ENCODE peak calls at places on chromosome 15, in eight cellular contexts. Q is hepatocyte; K is A549; R is CD8-positive, alpha-beta memory T cell; I is fibroblast of lung; Y is CD8-positive, alpha-beta T cell; H is ovary; C is HCT116. U is an unnamed sample. For H3K9me3 and H3K4me1, the result is how much of the 10 kb centered on the place peaks cover.

GRCh38 chr15:78077053-78077859 is at the start of gene TBC1D2B:
- DNase-seq in Q (peak), K (peak), R (peak), I (peak), Y (peak), H (peak), C (no peak), U (peak)

GRCh38 chr15:40313531-40314398 is 6.0 kb upstream of the PLCB2 start:
- DNase-seq in Q (peak), K (no peak), R (peak), I (no peak), Y (peak), H (no peak), C (no peak), U (peak)

GRCh38 chr15:77821188-77821958 is 188.7 kb upstream of the LINGO1 start:
- DNase-seq in Q (peak), K (peak), R (no peak), I (peak), Y (no peak), H (no peak), C (peak), U (peak)

GRCh38 chr15:82549199-82549665 is 9.0 kb upstream of the RPS17 start:
- DNase-seq in Q (no peak), K (no peak), R (no peak), I (no peak), Y (no peak), H (no peak), C (no peak), U (no peak)

GRCh38 chr15:63296195-63296594 is 18.8 kb downstream of the APH1B start:
- DNase-seq in Q (peak), K (no peak), R (no peak), I (no peak), Y (peak), H (no peak), C (no peak), U (no peak)

GRCh38 chr15:100252779-100253417 is 88.9 kb downstream of the ADAMTS17 start:
- DNase-seq in Q (no peak), K (no peak), R (no peak), I (peak), Y (no peak), H (no peak), C (no peak), U (peak)

GRCh38 chr15:69451951-69452701 is 492 bp upstream of the RPLP1 start:
- DNase-seq in Q (peak), K (peak), R (no peak), I (peak), Y (peak), H (no peak), C (no peak), U (no peak)

GRCh38 chr15:41828747-41829270 is 917 bp downstream of the JMJD7 start:
- DNase-seq in Q (no peak), K (no peak), R (no peak), I (no peak), Y (no peak), H (no peak), C (no peak), U (no peak)

GRCh38 chr15:31554261-31554660 is 227.6 kb downstream of the KLF13 start:
- DNase-seq in Q (no peak), K (no peak), R (no peak), I (peak), Y (no peak), H (no peak), C (no peak), U (no peak)

GRCh38 chr15:35603298-35603697 is 57.3 kb upstream of the DPH6 start:
- DNase-seq in Q (no peak), K (no peak), R (no peak), I (peak), Y (no peak), H (no peak), C (no peak), U (no peak)

GRCh38 chr15:80953953-80954778 is 35.5 kb downstream of the MESD start:
- DNase-seq in Q (no peak), K (peak), R (no peak), I (no peak), Y (no peak), H (no peak), C (no peak), U (no peak)

GRCh38 chr15:33987444-33987843 is 19.1 kb downstream of the CHRM5 start:
- DNase-seq in Q (no peak), K (no peak), R (no peak), I (no peak), Y (no peak), H (no peak), C (no peak), U (no peak)

GRCh38 chr15:65916664-65917406 is 47.5 kb downstream of the RAB11A start:
- DNase-seq in Q (peak), K (peak), R (no peak), I (peak), Y (no peak), H (peak), C (no peak), U (peak)

GRCh38 chr15:50925281-50925680 is 16.8 kb downstream of the AP4E1 start:
- DNase-seq in Q (peak), K (no peak), R (no peak), I (no peak), Y (no peak), H (no peak), C (no peak), U (no peak)

GRCh38 chr15:43749690-43750345 is 3.6 kb downstream of the PDIA3 start:
- DNase-seq in Q (no peak), K (no peak), R (peak), I (no peak), Y (peak), H (no peak), C (no peak), U (no peak)

GRCh38 chr15:35545825-35546580 is at the start of gene DPH6:
- DNase-seq in Q (peak), K (peak), R (peak), I (peak), Y (peak), H (peak), C (peak), U (peak)

GRCh38 chr15:33852570-33852969 is 115.7 kb upstream of the CHRM5 start:
- DNase-seq in Q (peak), K (peak), R (no peak), I (peak), Y (no peak), H (no peak), C (no peak), U (peak)

GRCh38 chr15:47386459-47386858 is 330.8 kb upstream of the SEMA6D start:
- DNase-seq in Q (no peak), K (no peak), R (no peak), I (no peak), Y (no peak), H (no peak), C (no peak), U (no peak)

GRCh38 chr15:97678677-97679076 is 281.8 kb upstream of the ARRDC4 start:
- DNase-seq in Q (peak), K (no peak), R (no peak), I (no peak), Y (no peak), H (no peak), C (no peak), U (no peak)

GRCh38 chr15:31300981-31301686 is 25.5 kb upstream of the KLF13 start:
- DNase-seq in Q (no peak), K (no peak), R (no peak), I (no peak), Y (no peak), H (no peak), C (no peak), U (peak)

GRCh38 chr15:83673385-83673784 is 19.5 kb downstream of the ADAMTSL3 start:
- DNase-seq in Q (no peak), K (no peak), R (no peak), I (no peak), Y (no peak), H (no peak), C (no peak), U (no peak)

GRCh38 chr15:78265752-78266224 is 1.4 kb downstream of the DNAJA4 start:
- DNase-seq in Q (peak), K (no peak), R (no peak), I (peak), Y (no peak), H (no peak), C (no peak), U (no peak)

GRCh38 chr15:74857082-74857655 is 14.2 kb upstream of the ULK3 start:
- DNase-seq in Q (no peak), K (no peak), R (no peak), I (no peak), Y (no peak), H (no peak), C (no peak), U (no peak)

GRCh38 chr15:42090375-42090774 is 4.0 kb downstream of the PLA2G4D start:
- DNase-seq in Q (no peak), K (no peak), R (no peak), I (no peak), Y (no peak), H (no peak), C (no peak), U (no peak)

GRCh38 chr15:63892794-63893441 is 59.2 kb upstream of the HERC1 start:
- DNase-seq in Q (no peak), K (no peak), R (peak), I (no peak), Y (peak), H (no peak), C (no peak), U (no peak)

GRCh38 chr15:82680200-82681102 is 29.2 kb downstream of the AP3B2 start:
- DNase-seq in Q (peak), K (peak), R (peak), I (no peak), Y (peak), H (peak), C (no peak), U (no peak)

GRCh38 chr15:70378126-70379031 is 280.7 kb upstream of the TLE3 start:
- DNase-seq in Q (no peak), K (no peak), R (no peak), I (no peak), Y (no peak), H (no peak), C (no peak), U (peak)

GRCh38 chr15:90095521-90095959 is 6.7 kb downstream of the IDH2 start:
- DNase-seq in Q (no peak), K (no peak), R (no peak), I (no peak), Y (no peak), H (no peak), C (no peak), U (no peak)

GRCh38 chr15:50633653-50634052 is 52.9 kb downstream of the TRPM7 start:
- DNase-seq in Q (no peak), K (no peak), R (no peak), I (no peak), Y (no peak), H (no peak), C (no peak), U (no peak)

GRCh38 chr15:69357773-69358765 is 56.1 kb upstream of the KIF23 start:
- DNase-seq in Q (peak), K (no peak), R (no peak), I (peak), Y (no peak), H (peak), C (peak), U (no peak)

GRCh38 chr15:69783211-69783610 is 314.5 kb downstream of the TLE3 start:
- DNase-seq in Q (no peak), K (no peak), R (no peak), I (no peak), Y (no peak), H (no peak), C (no peak), U (no peak)

GRCh38 chr15:73934281-73934680 is 8.0 kb downstream of the LOXL1 start:
- DNase-seq in Q (no peak), K (no peak), R (no peak), I (no peak), Y (no peak), H (no peak), C (no peak), U (no peak)

GRCh38 chr15:90840954-90841353 is 27.4 kb upstream of the FURIN start:
- DNase-seq in Q (peak), K (no peak), R (no peak), I (no peak), Y (no peak), H (no peak), C (no peak), U (no peak)

GRCh38 chr15:78325092-78325843 is 14.9 kb upstream of the CRABP1 start:
- DNase-seq in Q (peak), K (no peak), R (no peak), I (no peak), Y (no peak), H (no peak), C (no peak), U (peak)

GRCh38 chr15:64151727-64152506 is at the start of gene SNX22:
- DNase-seq in Q (peak), K (no peak), R (peak), I (no peak), Y (peak), H (no peak), C (no peak), U (no peak)

GRCh38 chr15:57962887-57963286 is 102.6 kb downstream of the ALDH1A2 start:
- DNase-seq in Q (no peak), K (no peak), R (no peak), I (no peak), Y (no peak), H (no peak), C (no peak), U (no peak)

GRCh38 chr15:49235446-49236207 is 65.6 kb downstream of the GALK2 start:
- DNase-seq in Q (peak), K (peak), R (peak), I (peak), Y (peak), H (peak), C (peak), U (peak)

GRCh38 chr15:52257734-52258062 is 37.9 kb downstream of the MYO5C start:
- DNase-seq in Q (no peak), K (no peak), R (no peak), I (no peak), Y (no peak), H (no peak), C (no peak), U (no peak)

GRCh38 chr15:20351448-20351961 is 190.1 kb downstream of the GOLGA6L6 start:
- DNase-seq in Q (peak), K (peak), R (no peak), I (no peak), Y (no peak), H (no peak), C (no peak), U (no peak)

GRCh38 chr15:20353966-20354883 is 187.4 kb downstream of the GOLGA6L6 start:
- DNase-seq in Q (peak), K (peak), R (no peak), I (no peak), Y (peak), H (no peak), C (no peak), U (no peak)

GRCh38 chr15:20355256-20355868 is 186.2 kb downstream of the GOLGA6L6 start:
- DNase-seq in Q (no peak), K (no peak), R (no peak), I (no peak), Y (peak), H (no peak), C (no peak), U (no peak)

GRCh38 chr15:20349774-20350498 is 191.7 kb downstream of the GOLGA6L6 start:
- DNase-seq in Q (peak), K (peak), R (no peak), I (no peak), Y (no peak), H (no peak), C (no peak), U (no peak)

DNA sequence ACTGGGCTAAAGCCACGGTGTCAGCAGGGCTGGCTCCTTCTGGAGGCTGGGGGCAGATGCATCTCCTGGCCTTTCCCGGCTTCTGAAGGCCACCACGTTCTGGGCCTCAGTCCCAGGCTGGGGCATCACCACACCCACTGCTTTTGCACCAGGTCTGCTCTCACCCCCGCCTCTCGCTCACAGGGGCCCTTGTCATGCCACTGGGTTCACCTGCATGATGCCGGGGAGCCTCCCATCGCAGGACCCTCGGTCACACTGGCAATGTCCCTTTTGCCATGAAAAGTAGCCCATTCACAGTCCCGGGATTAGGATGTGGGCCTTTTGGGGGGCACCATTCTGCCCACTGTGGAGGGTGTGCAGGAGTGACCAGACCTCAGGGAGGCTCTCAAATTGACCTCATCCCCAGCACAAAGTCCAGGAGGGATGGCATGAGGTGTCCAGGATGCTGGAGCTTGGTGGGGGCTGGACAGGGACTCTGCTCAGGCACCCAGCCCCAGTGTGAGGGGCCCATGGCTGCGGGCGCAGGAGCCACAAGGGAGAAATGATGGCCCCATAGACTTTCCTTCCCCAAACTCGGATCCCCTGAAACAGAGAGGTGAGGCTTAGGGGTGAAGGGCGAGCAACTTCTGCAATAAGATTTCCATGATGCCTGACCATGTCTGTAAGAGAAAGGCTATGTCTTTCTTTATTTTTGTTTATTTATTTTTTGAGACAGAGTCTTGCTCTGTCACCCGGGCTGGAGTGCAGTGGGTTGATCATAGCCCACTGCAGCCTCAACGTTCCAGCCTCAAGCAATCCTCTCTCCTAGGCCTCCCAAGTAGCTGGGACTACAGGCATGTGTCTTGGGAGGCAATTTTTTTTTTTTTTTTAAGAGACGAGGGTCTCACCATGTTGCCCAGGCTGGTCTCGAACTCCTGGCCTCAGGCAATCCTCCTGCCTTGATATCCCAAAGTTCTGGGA is 189.1 kb downstream of the GOLGA6L6 start:
- DNase-seq in Q (peak), K (no peak), R (no peak), I (no peak), Y (no peak), H (no peak), C (no peak), U (no peak)
- H3K9me3 ChIP-seq in Q (under half), K (under half), R (under half), I (under half), Y (under half), H (under half), C (half or more), U (under half)

GRCh38 chr15:67148196-67148701 is 82.8 kb downstream of the SMAD3 start:
- DNase-seq in Q (peak), K (peak), R (no peak), I (peak), Y (no peak), H (no peak), C (no peak), U (no peak)
- H3K4me1 ChIP-seq in Q (half or more), K (half or more), R (half or more), I (half or more), Y (half or more), H (under half), C (half or more), U (half or more)

GRCh38 chr15:25801586-25802284 is 61.4 kb downstream of the ATP10A start:
- DNase-seq in Q (no peak), K (no peak), R (no peak), I (no peak), Y (no peak), H (no peak), C (no peak), U (no peak)
- H3K27ac ChIP-seq in Q (no peak), K (no peak), R (no peak), I (no peak), Y (no peak), H (no peak), C (no peak), U (no peak)

GRCh38 chr15:79914728-79915127 is 17.9 kb upstream of the MTHFS start:
- DNase-seq in Q (no peak), K (no peak), R (no peak), I (no peak), Y (no peak), H (no peak), C (no peak), U (no peak)
- H3K9me3 ChIP-seq in Q (under half), K (half or more), R (under half), I (under half), Y (under half), H (under half), C (under half), U (under half)

DNA sequence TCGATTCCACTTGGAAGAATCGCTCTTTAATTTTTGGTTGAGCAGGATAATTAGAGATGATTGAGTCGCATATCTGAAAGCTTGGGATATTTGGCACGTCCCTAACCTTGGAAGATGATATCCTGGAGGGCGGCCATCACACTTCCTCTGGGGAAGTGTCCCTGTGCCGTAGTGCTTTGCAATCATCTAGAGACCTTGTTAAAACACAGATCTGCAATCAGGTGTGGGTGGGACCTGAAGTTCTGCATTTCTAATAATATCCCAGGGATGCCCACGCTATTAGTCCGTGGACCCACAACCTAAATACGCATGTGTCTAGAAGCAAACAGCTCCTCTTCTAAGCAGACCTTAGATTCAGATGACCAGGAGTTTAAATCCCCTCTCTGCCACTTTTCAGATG is 20.5 kb downstream of the MYO1E start:
- DNase-seq in Q (no peak), K (no peak), R (no peak), I (no peak), Y (no peak), H (no peak), C (no peak), U (no peak)
- H3K4me1 ChIP-seq in Q (under half), K (half or more), R (under half), I (under half), Y (under half), H (under half), C (half or more), U (under half)

DNA sequence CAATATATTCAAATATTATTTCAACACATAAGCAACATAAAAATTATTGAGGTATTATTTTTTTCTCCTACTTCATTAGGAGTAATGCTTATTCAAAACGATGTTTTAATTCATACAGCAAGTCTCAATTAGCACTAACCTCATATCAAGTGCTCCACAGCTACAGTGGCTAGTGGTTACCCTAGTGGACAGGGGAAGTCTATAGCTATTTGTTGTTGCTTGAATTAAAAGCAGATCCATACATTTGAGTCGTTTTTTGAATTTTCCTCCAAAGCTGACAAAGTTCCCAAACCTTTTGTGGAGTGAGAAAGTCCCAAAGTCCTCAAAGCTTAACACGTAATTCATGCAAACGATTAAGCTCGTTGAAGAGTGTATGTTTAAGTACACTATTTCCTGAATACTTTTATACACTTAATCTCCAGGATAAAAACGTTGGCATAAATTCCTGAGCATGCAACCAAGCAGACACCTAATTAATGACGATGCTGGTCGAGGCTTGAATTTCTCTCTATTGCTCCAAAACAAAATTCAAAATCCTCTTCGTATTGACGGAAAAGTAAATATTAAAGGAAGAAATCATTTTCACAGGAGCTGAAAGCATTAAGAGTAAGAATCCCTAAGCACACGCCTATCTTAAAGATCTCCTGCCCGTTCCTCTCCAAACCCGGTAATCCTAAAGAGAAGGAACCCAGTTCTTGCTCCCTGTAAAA is 984 bp downstream of the VPS13C start:
- DNase-seq in Q (no peak), K (no peak), R (no peak), I (no peak), Y (no peak), H (no peak), C (no peak), U (no peak)
- H3K27ac ChIP-seq in Q (peak), K (peak), R (peak), I (peak), Y (peak), H (peak), C (peak), U (peak)